ENCODE peak calls at places on chromosome 3, in nine cellular contexts. Z is nephron progenitor cell, Q is uterus, M is AG09319, R is adrenal gland, W is kidney, A is AG04450, I is Calu3, F is AG04449. V is an unnamed sample.

GRCh38 chr3:12155833-12156232 is 2.9 kb downstream of the TIMP4 start:
- DNase-seq in R (peak; percentile 46), M (no peak), W (no peak), Q (no peak), F (no peak), Z (no peak), A (no peak), I (peak; percentile 41), V (no peak)

GRCh38 chr3:145719118-145719517 is 441.9 kb downstream of the PLOD2 start:
- DNase-seq in Q (no peak), Z (no peak), I (no peak), R (no peak), M (no peak), W (no peak), A (no peak), F (no peak), V (no peak)

GRCh38 chr3:39254806-39255449 is 24.9 kb downstream of the CX3CR1 start:
- DNase-seq in F (peak; percentile 31), R (no peak), W (no peak), Q (no peak), A (no peak), I (no peak), Z (no peak), M (no peak), V (no peak)

GRCh38 chr3:139533781-139534443 is 5.6 kb downstream of the RBP1 start:
- DNase-seq in I (no peak), A (peak; percentile 38), M (no peak), F (no peak), W (peak; percentile 83), Q (peak; percentile 54), R (peak; percentile 61), Z (peak; percentile 62), V (no peak)

GRCh38 chr3:136750209-136750921 is 1.8 kb downstream of the STAG1 start:
- DNase-seq in Z (no peak), I (peak; percentile 39), W (no peak), A (no peak), Q (no peak), F (no peak), R (no peak), M (no peak), V (no peak)

GRCh38 chr3:27357665-27358258 is 11.4 kb downstream of the NEK10 start:
- DNase-seq in R (peak; percentile 67), Q (no peak), W (no peak), A (no peak), Z (peak; percentile 45), I (peak; percentile 69), F (no peak), M (no peak), V (no peak)

GRCh38 chr3:9912294-9912935 is 4.5 kb upstream of the IL17RC start:
- DNase-seq in M (no peak), W (no peak), F (no peak), R (no peak), Z (no peak), Q (no peak), I (no peak), A (no peak), V (no peak)

GRCh38 chr3:15319575-15319974 is 12.8 kb downstream of the SH3BP5 start:
- DNase-seq in M (no peak), I (no peak), Q (peak; percentile 64), R (peak; percentile 83), Z (no peak), F (no peak), A (no peak), W (no peak), V (no peak)

GRCh38 chr3:58422756-58423324 is 10.8 kb downstream of the PDHB start:
- DNase-seq in I (peak; percentile 23), W (no peak), R (no peak), Q (no peak), F (no peak), A (no peak), Z (no peak), M (no peak), V (no peak)

GRCh38 chr3:129749692-129750091 is 143.2 kb upstream of the PLXND1 start:
- DNase-seq in I (no peak), W (no peak), A (no peak), R (no peak), Q (no peak), M (no peak), Z (no peak), F (no peak), V (no peak)

GRCh38 chr3:12194669-12195161 is 36.0 kb upstream of the TIMP4 start:
- DNase-seq in A (no peak), M (no peak), Z (no peak), Q (no peak), W (no peak), I (peak; percentile 83), R (no peak), F (no peak), V (no peak)

GRCh38 chr3:45182915-45183881 is 37.0 kb upstream of the CDCP1 start:
- DNase-seq in I (peak; percentile 72), W (peak; percentile 81), R (peak; percentile 54), M (no peak), F (no peak), A (no peak), Z (peak; percentile 30), Q (no peak), V (no peak)

GRCh38 chr3:52533623-52534280 is at the start of gene NT5DC2:
- DNase-seq in M (peak; percentile 39), Z (peak; percentile 87), W (peak; percentile 89), F (no peak), I (peak; percentile 84), R (peak; percentile 73), Q (peak; percentile 76), A (no peak), V (peak; percentile 91)

GRCh38 chr3:62939707-62940106 is 64.5 kb upstream of the CADPS start:
- DNase-seq in A (no peak), M (no peak), R (no peak), I (peak; percentile 20), W (no peak), Q (no peak), F (no peak), Z (no peak), V (no peak)

DNA sequence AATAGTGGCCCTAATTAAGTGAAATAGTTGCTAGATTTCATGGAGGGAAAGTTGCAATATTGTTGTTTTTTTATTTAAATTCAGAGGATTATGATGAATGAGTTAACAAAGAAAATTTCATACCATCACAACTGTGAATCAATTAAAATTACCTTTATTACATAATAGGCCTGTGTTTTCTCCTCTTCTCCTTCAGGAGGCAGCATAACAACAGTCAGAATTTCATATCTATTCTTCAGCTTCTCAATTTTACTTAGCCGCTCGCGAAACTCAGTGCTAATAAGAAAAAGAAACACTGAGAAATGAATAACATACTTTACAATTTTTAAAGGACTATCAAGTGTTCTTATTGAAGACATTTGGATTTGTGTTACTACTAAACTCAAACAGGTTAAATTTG is 29.4 kb downstream of the TTC14 start:
- DNase-seq in A (no peak), I (no peak), W (no peak), Q (no peak), R (no peak), F (no peak), Z (no peak), M (no peak), V (no peak)
- TF ChIP-seq CTCF in A (peak; percentile 27), I (no peak), W (no peak), Q (no peak), R (no peak), F (no peak), Z (no peak), M (peak; percentile 5), V (peak; percentile 48)

DNA sequence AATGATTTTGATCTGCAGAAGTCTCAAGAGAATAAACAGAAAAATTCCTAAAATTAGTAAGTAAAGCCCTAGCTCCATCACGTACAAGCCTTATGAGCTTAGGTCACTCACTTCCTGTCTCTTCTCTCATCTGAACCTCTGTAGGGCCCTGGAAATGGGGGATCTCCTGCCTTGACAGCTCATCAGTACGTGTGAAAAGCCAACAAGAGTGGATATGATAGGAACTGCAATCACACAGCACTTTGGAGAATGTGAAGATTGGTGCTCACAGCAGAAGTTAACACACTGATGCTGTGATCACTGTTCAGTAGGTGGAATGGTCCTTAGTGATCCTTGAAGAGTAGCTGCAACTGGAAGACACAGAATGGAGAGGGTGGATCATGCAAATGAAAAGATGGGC is 27.8 kb upstream of the ALDH1L1 start:
- DNase-seq in Z (no peak), I (no peak), W (no peak), F (no peak), A (no peak), M (no peak), R (no peak), Q (no peak), V (no peak)
- TF ChIP-seq CTCF in Z (no peak), I (no peak), W (no peak), F (no peak), A (no peak), M (no peak), R (no peak), Q (no peak), V (no peak)

GRCh38 chr3:6204891-6205290 is 656.0 kb upstream of the GRM7 start:
- DNase-seq in Q (no peak), I (no peak), W (no peak), A (no peak), R (no peak), M (no peak), Z (no peak), F (no peak), V (no peak)
- TF ChIP-seq CTCF in Q (no peak), I (no peak), W (no peak), A (no peak), R (no peak), M (no peak), Z (no peak), F (no peak), V (peak; percentile 23)

DNA sequence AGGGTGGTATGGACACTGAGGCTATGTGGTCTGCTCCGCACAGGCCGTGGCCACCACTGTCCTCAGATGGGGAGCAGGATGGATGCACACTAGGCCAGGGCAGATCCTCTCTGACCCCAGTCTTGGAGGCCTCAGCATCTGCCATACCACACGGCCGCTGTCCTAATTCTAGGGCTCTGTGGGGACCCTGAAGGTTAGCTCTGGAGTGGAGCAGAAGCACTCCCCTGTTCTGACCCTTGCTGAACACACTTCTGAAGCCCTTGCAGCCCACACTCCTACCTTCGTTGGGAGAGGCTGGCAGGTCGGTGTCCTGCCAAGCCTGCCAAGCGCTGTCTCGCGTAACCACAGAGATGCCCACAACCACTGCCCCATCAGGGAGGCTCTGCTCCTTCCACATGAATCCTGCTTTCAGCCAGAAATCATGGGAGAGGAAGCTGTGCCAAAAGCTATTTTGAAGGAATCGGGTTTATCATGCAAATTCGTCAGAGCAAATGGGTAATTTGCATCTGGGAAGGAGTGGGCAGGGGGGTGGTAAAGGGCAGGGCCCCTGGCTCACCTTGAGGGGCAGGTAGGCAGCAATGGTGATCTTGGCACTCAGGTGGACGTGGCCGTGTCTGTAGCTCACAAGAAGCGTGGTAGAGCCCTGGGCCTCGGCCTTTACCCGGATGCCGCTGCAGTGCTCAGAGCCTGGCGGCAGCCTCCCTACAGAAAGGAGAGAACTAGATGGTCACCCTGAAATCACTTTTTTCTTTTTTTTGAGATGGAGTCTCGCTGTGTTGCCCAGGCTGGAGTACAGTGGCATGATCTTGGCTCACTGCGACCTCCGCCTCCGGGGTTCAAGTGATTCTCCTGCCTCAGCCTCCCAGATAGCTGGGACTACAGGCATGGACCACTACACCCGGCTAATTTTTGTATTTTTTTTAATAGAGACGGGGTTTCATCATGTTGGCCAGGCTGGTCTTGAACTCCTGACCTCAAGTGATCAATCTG is 54.4 kb downstream of the NUP210 start:
- DNase-seq in W (no peak), Q (no peak), R (no peak), I (no peak), M (no peak), Z (no peak), A (no peak), F (no peak), V (no peak)
- TF ChIP-seq CTCF in W (no peak), Q (no peak), R (no peak), I (no peak), M (no peak), Z (no peak), A (no peak), F (no peak), V (no peak)